ENCODE peak calls at places on chromosomes 2 and 18, in seven cellular contexts. E, F, K, Q, T, M and X are unnamed samples.

GRCh38 chr2:9819551-9819950 is 23.7 kb upstream of the TAF1B start:
- DNase-seq in E (no peak), M (no peak), K (no peak), T (no peak), F (no peak), Q (no peak), X (no peak)

GRCh38 chr2:238941262-238941792 is 93.4 kb downstream of the TWIST2 start:
- DNase-seq in E (peak), F (no peak), M (peak), T (no peak), K (no peak), Q (no peak), X (peak)

GRCh38 chr2:137888845-137889244 is 75.4 kb upstream of the HNMT start:
- DNase-seq in F (no peak), Q (peak), M (peak), E (no peak), T (peak), K (peak), X (no peak)

GRCh38 chr2:137943035-137943830 is 21.0 kb upstream of the HNMT start:
- DNase-seq in E (no peak), Q (no peak), F (no peak), M (no peak), K (no peak), T (no peak), X (no peak)

GRCh38 chr2:105237045-105237765 is 4.3 kb upstream of the GPR45 start:
- DNase-seq in F (no peak), Q (no peak), E (no peak), T (no peak), K (no peak), M (no peak), X (no peak)

GRCh38 chr2:197990356-197990755 is 186.0 kb downstream of the PLCL1 start:
- DNase-seq in K (no peak), T (no peak), E (no peak), F (no peak), Q (no peak), M (no peak), X (no peak)

GRCh38 chr18:49447810-49448745 is 12.4 kb downstream of the DYM start:
- DNase-seq in M (no peak), E (no peak), K (no peak), Q (peak), F (no peak), T (peak), X (no peak)

GRCh38 chr2:108853421-108853820 is 66.8 kb downstream of the CCDC138 start:
- DNase-seq in M (no peak), Q (no peak), E (no peak), K (no peak), F (no peak), T (no peak), X (no peak)

DNA sequence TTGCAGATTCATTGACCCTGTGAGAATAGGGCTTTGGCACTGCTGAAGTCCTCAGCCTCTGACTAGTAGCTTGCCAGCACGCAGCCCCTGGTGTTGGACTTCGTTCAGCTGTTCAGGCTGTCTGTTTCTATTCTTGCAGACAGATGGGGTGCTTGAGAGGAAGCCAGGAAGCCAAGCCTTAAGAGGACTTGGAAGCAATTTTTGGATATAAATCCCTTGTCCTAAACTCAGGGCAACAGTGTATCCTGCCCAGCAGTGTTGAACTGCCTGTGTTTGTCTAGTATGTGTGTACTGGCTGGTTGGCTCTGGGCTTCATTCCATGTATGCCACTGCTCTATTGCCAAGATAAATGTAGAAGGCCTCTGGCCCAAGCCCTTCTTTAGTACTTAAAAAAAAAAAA is 108.6 kb downstream of the COMMD1 start:
- DNase-seq in M (no peak), F (no peak), Q (peak), T (no peak), K (peak), E (no peak), X (no peak)
- TF ChIP-seq POLR2AphosphoS5 in M (no peak), F (no peak), Q (peak), T (no peak), K (peak), E (no peak), X (peak)

GRCh38 chr2:171688129-171688465 is 828 bp downstream of the DYNC1I2 start:
- DNase-seq in F (no peak), K (no peak), M (no peak), E (no peak), Q (no peak), T (no peak), X (no peak)

DNA sequence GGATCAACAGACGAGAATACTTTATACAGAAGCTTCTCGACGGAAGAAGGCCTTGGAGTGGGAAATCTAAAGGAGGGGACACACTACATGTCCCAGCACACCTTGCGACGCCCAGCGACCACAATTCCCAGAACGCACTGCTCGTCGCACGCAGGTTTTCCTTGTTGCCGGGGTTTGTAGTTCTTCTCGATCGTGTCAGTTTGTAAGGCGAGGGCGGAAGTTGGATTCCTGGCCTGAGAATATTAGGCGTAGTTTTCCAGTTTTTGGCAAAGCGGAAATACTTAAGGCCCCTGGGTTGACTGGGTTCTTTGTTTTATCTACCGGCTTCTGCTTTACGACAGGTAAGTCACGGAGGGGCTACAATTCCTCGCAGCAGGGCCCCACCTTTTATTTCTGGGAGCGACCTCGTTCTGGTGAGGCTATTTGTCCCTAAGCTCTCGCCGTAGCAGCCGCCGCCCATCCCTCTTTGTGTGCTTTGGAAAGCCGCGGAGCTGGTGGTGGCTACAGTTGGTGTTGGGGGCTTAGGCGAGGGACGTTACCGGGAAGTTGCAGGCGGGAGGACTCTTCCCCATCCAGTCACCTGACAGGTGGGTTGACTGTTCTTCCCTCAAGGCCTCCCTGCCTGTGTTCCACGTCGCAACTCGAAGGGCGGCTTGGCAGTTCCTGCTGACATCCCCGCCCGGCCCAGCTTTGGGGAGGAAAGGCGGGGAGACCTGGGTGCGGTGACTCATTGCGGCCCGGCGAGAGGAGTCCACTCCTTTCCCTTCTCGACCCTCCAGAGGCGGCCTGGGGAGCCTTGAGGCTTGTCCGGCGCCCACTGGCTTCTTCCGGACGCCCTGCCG is at the start of gene DYNC1I2:
- DNase-seq in F (peak), T (peak), Q (peak), E (peak), M (peak), K (peak), X (no peak)
- TF ChIP-seq POLR2A in F (peak), T (no peak), Q (peak), E (no peak), M (no peak), K (no peak), X (no peak)

DNA sequence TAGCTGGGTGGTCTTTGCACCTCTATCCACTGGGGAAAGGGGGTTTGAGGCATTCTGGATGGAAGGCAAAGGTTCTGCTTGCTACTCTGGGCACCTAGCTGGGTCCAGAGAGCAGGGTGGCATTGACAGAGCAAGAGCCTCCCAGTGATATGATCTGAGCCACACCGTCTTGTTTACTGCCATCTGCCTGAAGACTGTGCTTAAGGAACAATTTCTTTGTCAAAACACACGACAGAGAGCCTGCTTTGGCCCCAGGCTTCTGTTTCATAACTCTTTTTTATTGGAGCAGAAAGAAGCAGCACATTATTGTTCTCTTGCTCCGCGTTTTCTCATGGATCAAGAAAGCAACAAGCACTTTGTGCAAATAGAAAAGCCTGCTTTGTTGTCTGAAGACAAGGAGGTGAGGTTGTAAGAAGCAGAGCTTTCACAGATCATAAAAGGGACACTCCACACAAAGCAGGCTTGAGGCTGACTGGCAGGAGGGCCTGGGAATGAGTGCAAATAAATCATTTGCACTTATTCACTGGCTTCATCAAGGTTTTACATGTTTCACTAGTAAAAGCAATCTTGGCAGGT is 118.2 kb upstream of the FAM136A start:
- DNase-seq in M (no peak), F (no peak), K (no peak), T (no peak), E (no peak), Q (no peak), X (no peak)
- TF ChIP-seq POLR2AphosphoS5 in M (no peak), F (no peak), K (no peak), T (no peak), E (no peak), Q (no peak), X (peak)

GRCh38 chr18:57803119-57803969 is at the start of gene ATP8B1:
- DNase-seq in F (peak), K (peak), T (peak), M (peak), Q (peak), E (peak), X (no peak)
- TF ChIP-seq POLR2A in F (no peak), K (no peak), T (peak), M (no peak), Q (peak), E (no peak), X (peak)

DNA sequence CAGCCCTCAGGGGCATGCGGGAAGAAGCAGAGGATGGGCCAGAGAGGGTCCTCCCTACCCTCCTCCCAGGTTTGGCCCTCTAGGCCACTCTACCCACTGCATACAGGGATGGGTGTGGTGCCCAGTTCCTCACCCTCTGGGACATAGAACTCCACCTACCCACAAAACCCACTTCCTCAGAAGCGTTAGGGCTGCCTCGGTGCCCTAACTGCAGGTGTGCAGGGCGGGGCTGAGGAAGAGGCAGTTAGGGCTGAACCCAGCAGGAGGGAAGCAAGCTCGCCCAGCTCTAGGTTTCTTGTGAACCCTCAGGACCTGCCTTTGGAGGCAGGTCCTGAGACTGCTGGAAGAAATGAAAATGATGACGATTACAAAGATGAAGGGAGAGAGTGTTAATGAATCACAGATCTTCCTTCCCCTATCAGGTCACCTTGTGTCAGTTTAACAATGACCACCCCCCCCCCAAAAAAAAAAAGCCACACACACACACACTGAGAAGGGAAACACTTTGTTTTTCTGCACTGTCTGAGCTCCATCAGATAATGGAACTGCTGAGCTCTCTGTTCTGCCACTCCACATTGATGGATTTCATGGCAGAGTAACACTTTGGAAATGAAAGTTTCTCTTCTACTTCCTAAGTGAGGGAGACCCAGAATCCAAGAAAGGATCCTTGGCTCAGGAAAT is 70.8 kb downstream of the ARL4C start:
- DNase-seq in Q (peak), E (peak), F (no peak), T (no peak), K (peak), M (no peak), X (no peak)
- TF ChIP-seq POLR2AphosphoS5 in Q (peak), E (peak), F (no peak), T (no peak), K (no peak), M (no peak), X (peak)

GRCh38 chr2:237487496-237487895 is 445 bp downstream of the MLPH start:
- DNase-seq in K (peak), Q (no peak), T (no peak), F (no peak), E (peak), M (no peak), X (no peak)

GRCh38 chr2:237488295-237488694 is 1.2 kb downstream of the MLPH start:
- DNase-seq in K (peak), T (no peak), Q (no peak), E (peak), M (no peak), F (no peak), X (no peak)

GRCh38 chr2:237486334-237486818 is 675 bp upstream of the MLPH start:
- DNase-seq in Q (no peak), E (peak), K (no peak), M (peak), T (no peak), F (no peak), X (no peak)

GRCh38 chr2:237485844-237486243 is 1.2 kb upstream of the MLPH start:
- DNase-seq in Q (no peak), M (no peak), F (no peak), E (no peak), K (no peak), T (no peak), X (no peak)

GRCh38 chr2:237486819-237487448 is at the start of gene MLPH:
- DNase-seq in T (no peak), Q (peak), F (no peak), M (peak), K (peak), E (peak), X (no peak)
- TF ChIP-seq POLR2A in T (no peak), Q (peak), F (no peak), M (no peak), K (no peak), E (no peak), X (no peak)

GRCh38 chr18:350953-351572 is 83.2 kb upstream of the THOC1 start:
- DNase-seq in M (no peak), Q (no peak), K (no peak), T (no peak), F (no peak), E (no peak), X (no peak)
- TF ChIP-seq POLR2AphosphoS5 in M (no peak), Q (no peak), K (no peak), T (no peak), F (no peak), E (no peak), X (no peak)

DNA sequence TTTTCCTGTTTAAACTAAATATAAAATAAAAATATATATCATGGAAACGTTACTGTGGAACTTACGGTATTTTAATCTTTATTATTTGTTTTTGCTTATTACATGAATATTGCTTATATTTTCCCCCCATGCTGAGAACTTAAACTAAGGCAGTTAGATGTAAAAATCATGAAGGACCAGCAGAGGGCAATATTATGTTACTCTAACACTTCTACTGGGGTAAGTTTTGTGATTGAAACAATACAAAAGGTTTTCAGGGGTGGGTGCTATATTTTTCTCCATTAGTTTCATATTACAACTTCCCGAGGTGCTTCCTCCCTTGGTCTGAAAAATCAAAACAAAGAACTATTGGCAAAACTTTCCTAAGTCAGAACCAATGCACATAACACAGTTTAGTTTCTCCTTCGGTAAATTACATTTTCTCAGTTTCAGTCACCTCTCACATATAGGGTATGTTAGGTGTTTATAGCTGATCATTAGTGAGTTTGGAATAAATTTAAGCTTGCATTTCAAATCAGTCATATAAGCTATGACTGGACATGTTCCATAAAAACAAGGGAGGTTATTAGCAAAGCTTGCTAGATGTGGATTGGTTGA is 54.8 kb downstream of the ZNF407 start:
- DNase-seq in T (peak), Q (no peak), M (no peak), E (no peak), F (no peak), K (no peak), X (no peak)
- TF ChIP-seq POLR2A in T (no peak), Q (no peak), M (no peak), E (no peak), F (no peak), K (no peak), X (no peak)